ENCODE peak calls at places on chromosomes 2 and 18, in five cellular contexts. O, U, G, E and N are unnamed samples.
A peak's percentile ranks its signal among the peaks of the same experiment; 100 is the strongest.

GRCh38 chr2:55144922-55145820 is 86.9 kb downstream of the CLHC1 start:
- DNase-seq in G (no peak), E (no peak), O (no peak), U (no peak), N (no peak)

GRCh38 chr2:152421521-152422367 is 86.8 kb downstream of the FMNL2 start:
- DNase-seq in E (peak; percentile 98), U (no peak), G (peak; percentile 94), O (no peak), N (no peak)

GRCh38 chr2:186459009-186459408 is 27.1 kb upstream of the ZC3H15 start:
- DNase-seq in E (peak; percentile 6), O (no peak), G (no peak), U (no peak), N (no peak)

GRCh38 chr2:100983684-100984310 is 18.3 kb upstream of the RPL31 start:
- DNase-seq in E (no peak), G (no peak), U (no peak), O (no peak), N (no peak)

GRCh38 chr2:225735844-225736243 is 336.3 kb downstream of the NYAP2 start:
- DNase-seq in E (peak; percentile 86), U (no peak), O (no peak), G (peak; percentile 57), N (no peak)

GRCh38 chr2:230408244-230408842 is 7.7 kb upstream of the SP100 start:
- DNase-seq in E (peak; percentile 88), G (no peak), O (no peak), U (no peak), N (no peak)

GRCh38 chr18:35005963-35006577 is 35.1 kb upstream of the MAPRE2 start:
- DNase-seq in O (no peak), E (peak; percentile 67), U (peak; percentile 29), G (peak; percentile 61), N (no peak)

GRCh38 chr2:196515608-196516007 is 123.9 kb upstream of the CCDC150 start:
- DNase-seq in E (no peak), U (no peak), G (no peak), O (no peak), N (no peak)

GRCh38 chr2:220198911-220199310 is 571.5 kb downstream of the SLC4A3 start:
- DNase-seq in G (peak; percentile 47), O (no peak), E (peak; percentile 88), U (no peak), N (no peak)

GRCh38 chr18:48944634-48945033 is 6.1 kb downstream of the SMAD7 start:
- DNase-seq in E (no peak), U (no peak), G (no peak), O (no peak), N (no peak)

GRCh38 chr2:171592026-171592555 is 69.8 kb downstream of the CYBRD1 start:
- DNase-seq in G (no peak), E (no peak), O (no peak), U (no peak), N (no peak)

GRCh38 chr2:240851078-240851861 is 17.4 kb upstream of the AGXT start:
- DNase-seq in G (peak; percentile 40), E (peak; percentile 68), O (peak; percentile 62), U (peak; percentile 64), N (no peak)

GRCh38 chr2:11788725-11789124 is 42.3 kb downstream of the LPIN1 start:
- DNase-seq in U (no peak), G (no peak), O (no peak), E (no peak), N (no peak)

GRCh38 chr18:36066001-36066400 is 1.4 kb downstream of the RPRD1A start:
- DNase-seq in G (no peak), U (no peak), O (no peak), E (peak; percentile 8), N (no peak)

GRCh38 chr2:32902986-32903385 is 43.8 kb upstream of the LTBP1 start:
- DNase-seq in O (no peak), G (no peak), E (no peak), U (no peak), N (no peak)

GRCh38 chr2:237687666-237688065 is 60.3 kb downstream of the LRRFIP1 start:
- DNase-seq in U (peak; percentile 97), O (peak; percentile 68), G (peak; percentile 98), E (peak; percentile 99), N (no peak)